ENCODE peak calls at places on chromosomes 3 and 15, in five cellular contexts. F is naive thymus-derived CD4-positive, alpha-beta T cell; T is colonic mucosa; G is transverse colon; K is psoas muscle. N is an unnamed sample.
A peak's percentile ranks its signal among the peaks of the same experiment; 100 is the strongest.

GRCh38 chr15:43267439-43267838 is 711 bp upstream of the TGM5 start:
- DNase-seq in F (no peak), T (no peak), G (no peak), K (no peak), N (no peak)

GRCh38 chr3:119470851-119471250 is 2.1 kb downstream of the POGLUT1 start:
- DNase-seq in F (no peak), T (peak; percentile 65), G (peak; percentile 27), K (no peak), N (no peak)

GRCh38 chr3:33658971-33659848 is 58.8 kb downstream of the CLASP2 start:
- DNase-seq in F (peak; percentile 32), T (peak; percentile 50), G (peak; percentile 65), K (peak; percentile 70), N (peak; percentile 67)

GRCh38 chr3:4976109-4976508 is 3.1 kb upstream of the BHLHE40 start:
- DNase-seq in F (no peak), T (peak; percentile 81), G (peak; percentile 60), K (peak; percentile 67), N (peak; percentile 76)

GRCh38 chr3:60217156-60217911 is 1033.9 kb downstream of the FHIT start:
- DNase-seq in F (no peak), T (no peak), G (no peak), K (no peak), N (no peak)

GRCh38 chr3:46664971-46665762 is 28.3 kb downstream of the ALS2CL start:
- DNase-seq in F (no peak), T (no peak), G (no peak), K (no peak), N (no peak)

GRCh38 chr3:65732060-65732933 is 306.4 kb downstream of the MAGI1 start:
- DNase-seq in F (peak; percentile 20), T (peak; percentile 30), G (no peak), K (no peak), N (no peak)

GRCh38 chr3:187719628-187720336 is 17.4 kb upstream of the RTP2 start:
- DNase-seq in F (no peak), T (no peak), G (no peak), K (peak; percentile 67), N (no peak)

GRCh38 chr3:2839886-2840285 is 270.3 kb downstream of the IL5RA start:
- DNase-seq in F (no peak), T (no peak), G (no peak), K (no peak), N (no peak)

GRCh38 chr15:63504979-63505841 is 817 bp downstream of the USP3 start:
- DNase-seq in F (peak; percentile 59), T (peak; percentile 76), G (peak; percentile 80), K (peak; percentile 51), N (peak; percentile 80)

GRCh38 chr3:123735456-123735855 is 148.7 kb downstream of the MYLK start:
- DNase-seq in F (no peak), T (no peak), G (no peak), K (no peak), N (no peak)

GRCh38 chr3:133996996-133997395 is 32.7 kb downstream of the SLCO2A1 start:
- DNase-seq in F (no peak), T (no peak), G (no peak), K (no peak), N (no peak)

GRCh38 chr15:49674370-49674769 is 53.5 kb downstream of the DTWD1 start:
- DNase-seq in F (no peak), T (no peak), G (no peak), K (no peak), N (no peak)

GRCh38 chr3:187136936-187137335 is 2.4 kb downstream of the RPL39L start:
- DNase-seq in F (no peak), T (no peak), G (no peak), K (no peak), N (no peak)

GRCh38 chr3:174462908-174463307 is 396.2 kb upstream of the NAALADL2 start:
- DNase-seq in F (no peak), T (no peak), G (no peak), K (no peak), N (no peak)

GRCh38 chr3:66406186-66406585 is 94.6 kb downstream of the LRIG1 start:
- DNase-seq in F (no peak), T (no peak), G (no peak), K (no peak), N (no peak)

GRCh38 chr3:165954171-165954570 is 116.9 kb upstream of the BCHE start:
- DNase-seq in F (no peak), T (no peak), G (no peak), K (no peak), N (no peak)
- H3K4me3 ChIP-seq in F (no peak overlapping the region), T (no peak overlapping the region), G (no peak overlapping the region), K (no peak overlapping the region), N (no peak overlapping the region)

GRCh38 chr3:194158942-194159439 is 23.0 kb downstream of the HES1 start:
- DNase-seq in F (no peak), T (peak; percentile 52), G (no peak), K (no peak), N (no peak)

GRCh38 chr3:194162817-194163584 is 27.1 kb downstream of the HES1 start:
- DNase-seq in F (no peak), T (no peak), G (no peak), K (no peak), N (no peak)

GRCh38 chr3:194161181-194162045 is 25.5 kb downstream of the HES1 start:
- DNase-seq in F (no peak), T (peak; percentile 46), G (no peak), K (no peak), N (no peak)

GRCh38 chr3:194162070-194162678 is 26.2 kb downstream of the HES1 start:
- DNase-seq in F (no peak), T (no peak), G (no peak), K (no peak), N (no peak)

DNA sequence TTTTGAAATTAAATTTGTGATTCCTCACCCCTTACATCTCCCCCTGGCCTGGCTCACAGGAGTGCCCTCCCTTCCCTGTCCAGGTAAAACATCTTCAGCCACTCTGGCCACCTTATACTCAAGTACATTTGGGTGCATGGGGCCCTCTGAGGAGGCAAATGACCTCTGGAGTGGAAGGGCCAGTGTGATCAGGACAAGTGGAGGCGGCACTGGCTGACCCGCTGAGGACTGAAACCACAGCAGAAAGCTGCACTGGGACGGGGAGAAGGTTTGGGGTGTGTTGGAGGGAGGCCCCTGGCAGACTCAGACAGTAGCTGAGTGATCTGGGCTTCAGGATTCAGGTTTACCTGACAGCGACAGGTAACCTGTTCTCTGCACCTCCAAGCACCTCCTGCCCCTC is 24.2 kb downstream of the HES1 start:
- DNase-seq in F (no peak), T (no peak), G (no peak), K (no peak), N (no peak)
- H3K4me1 ChIP-seq in F (no peaks in the 10 kb centered on the region), T (no peaks in the 10 kb centered on the region), G (peaks cover 4% of the 10 kb centered on the region), K (no peaks in the 10 kb centered on the region), N (peaks cover 13% of the 10 kb centered on the region)

GRCh38 chr3:193648542-193649076 is 55.6 kb downstream of the OPA1 start:
- DNase-seq in F (no peak), T (no peak), G (no peak), K (no peak), N (no peak)
- H3K36me3 ChIP-seq in F (peaks cover 5% of the 10 kb centered on the region), T (no peaks in the 10 kb centered on the region), G (peaks cover 53% of the 10 kb centered on the region), K (peaks cover 99% of the 10 kb centered on the region), N (peaks cover 7% of the 10 kb centered on the region)

GRCh38 chr15:62046064-62046779 is 14.0 kb downstream of the VPS13C start:
- DNase-seq in F (no peak), T (no peak), G (no peak), K (no peak), N (no peak)
- H3K4me3 ChIP-seq in F (no peak overlapping the region), T (no peak overlapping the region), G (no peak overlapping the region), K (no peak overlapping the region), N (no peak overlapping the region)

GRCh38 chr3:62793961-62794360 is 81.3 kb downstream of the CADPS start:
- DNase-seq in F (no peak), T (no peak), G (no peak), K (no peak), N (no peak)

GRCh38 chr3:62798000-62798399 is 77.2 kb downstream of the CADPS start:
- DNase-seq in F (no peak), T (no peak), G (no peak), K (no peak), N (no peak)

GRCh38 chr3:62797129-62797528 is 78.1 kb downstream of the CADPS start:
- DNase-seq in F (no peak), T (no peak), G (no peak), K (no peak), N (no peak)

DNA sequence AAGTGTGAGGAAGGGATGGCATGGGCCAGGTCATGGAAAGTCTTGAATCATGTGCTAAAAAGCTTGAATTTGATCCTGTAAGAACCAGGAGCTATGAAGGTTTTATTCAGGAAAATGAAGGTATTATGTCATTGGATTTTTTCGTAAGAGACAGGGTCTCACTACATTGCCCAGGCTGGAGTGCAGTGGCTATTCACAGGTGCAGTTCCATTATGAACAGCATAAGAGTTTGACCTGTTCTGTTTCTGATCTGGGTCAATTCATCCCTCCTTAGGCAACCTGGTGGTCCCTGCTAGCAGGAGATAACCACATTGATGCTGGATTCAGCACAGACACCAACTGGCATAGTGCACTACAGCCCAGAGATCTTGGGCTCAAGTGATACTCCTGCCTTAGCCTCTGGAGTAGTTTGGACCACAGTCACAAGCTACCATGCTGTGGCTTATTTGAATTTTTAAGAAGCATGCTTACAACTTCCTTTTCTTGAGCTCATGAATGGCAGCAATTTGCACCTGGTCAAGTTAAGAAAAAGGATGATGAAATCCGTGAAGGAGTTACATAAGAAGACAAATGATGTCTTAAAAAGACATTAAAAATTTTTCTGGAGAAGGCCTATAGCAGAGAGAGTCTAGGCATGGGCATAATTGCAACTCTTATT is 79.1 kb downstream of the CADPS start:
- DNase-seq in F (no peak), T (no peak), G (no peak), K (no peak), N (no peak)
- H3K4me1 ChIP-seq in F (no peaks in the 10 kb centered on the region), T (no peaks in the 10 kb centered on the region), G (no peaks in the 10 kb centered on the region), K (no peaks in the 10 kb centered on the region), N (no peaks in the 10 kb centered on the region)

GRCh38 chr3:101802179-101802578 is 23.2 kb downstream of the NXPE3 start:
- DNase-seq in F (no peak), T (no peak), G (no peak), K (no peak), N (no peak)
- H3K36me3 ChIP-seq in F (peaks cover 7% of the 10 kb centered on the region), T (no peaks in the 10 kb centered on the region), G (no peaks in the 10 kb centered on the region), K (peaks cover 56% of the 10 kb centered on the region), N (no peaks in the 10 kb centered on the region)

N was measured in mucosa of descending colon.